ENCODE peak calls at places on chromosomes 2 and 18, in five cellular contexts. A is activated CD4-positive, alpha-beta T cell treated with anti-CD3 and anti-CD28 coated beads, Interleukin-2, amount 50 U/mL, for 4 hours; Z is GM03348; X is non-pigmented ciliary epithelial cell; B is stimulated activated CD8-positive, alpha-beta memory T cell treated with anti-CD3 and anti-CD28 coated beads, Interleukin-4, amount 100 ng/mL, for 1 hour. S is an unnamed sample.

GRCh38 chr2:68755071-68755470 is 20.5 kb downstream of the ARHGAP25 start:
- DNase-seq in A (no peak), B (no peak), Z (no peak), X (no peak), S (no peak)

GRCh38 chr18:36194719-36195315 is 7.5 kb downstream of the MOCOS start:
- DNase-seq in X (no peak), Z (no peak), A (no peak), B (no peak), S (no peak)

GRCh38 chr2:216680951-216681629 is 14.3 kb downstream of the IGFBP5 start:
- DNase-seq in X (no peak), A (no peak), Z (no peak), B (no peak), S (no peak)

GRCh38 chr2:100819365-100820345 is at the start of gene NPAS2:
- DNase-seq in Z (peak), B (no peak), A (peak), X (no peak), S (no peak)

GRCh38 chr2:37189452-37190153 is 1.1 kb upstream of the SULT6B1 start:
- DNase-seq in Z (peak), X (peak), B (no peak), A (no peak), S (peak)

GRCh38 chr18:9638886-9639285 is 24.5 kb upstream of the PPP4R1 start:
- DNase-seq in X (no peak), A (no peak), B (no peak), Z (no peak), S (no peak)

GRCh38 chr2:128310094-128310716 is 8.5 kb downstream of the HS6ST1 start:
- DNase-seq in A (no peak), Z (no peak), X (no peak), B (no peak), S (no peak)

GRCh38 chr2:241816431-241817121 is 7.6 kb downstream of the NEU4 start:
- DNase-seq in A (no peak), B (no peak), X (no peak), Z (peak), S (no peak)

GRCh38 chr18:67951166-67951565 is 434.6 kb upstream of the DSEL start:
- DNase-seq in B (no peak), Z (no peak), X (no peak), A (no peak), S (no peak)

GRCh38 chr18:63477972-63478371 is 1.2 kb downstream of the SERPINB5 start:
- DNase-seq in Z (no peak), X (no peak), B (no peak), A (no peak), S (no peak)

GRCh38 chr18:76977681-76978234 is 154.8 kb downstream of the MBP start:
- DNase-seq in A (no peak), X (no peak), B (no peak), Z (no peak), S (no peak)

GRCh38 chr2:14517731-14518130 is 114.8 kb upstream of the LRATD1 start:
- DNase-seq in B (no peak), A (no peak), Z (peak), X (no peak), S (no peak)

GRCh38 chr2:54524236-54524991 is 68.3 kb downstream of the SPTBN1 start:
- DNase-seq in A (no peak), X (no peak), B (no peak), Z (peak), S (no peak)

S was measured in skeletal muscle cell.